ENCODE peak calls at places on chromosomes 4 and X, in eight cellular contexts. Z is CD8-positive, alpha-beta memory T cell; M is nephron progenitor cell; X is stimulated activated naive CD4-positive, alpha-beta T cell treated with Interleukin-2 at 50 U/mL for 16 hours; O is activated naive CD4-positive, alpha-beta T cell; K is tibial nerve; C is HFFc6; R is uterus. Y is an unnamed sample.

GRCh38 chr4:6909970-6910339 is 329 bp downstream of the TBC1D14 start:
- DNase-seq in Z (no peak), M (peak), X (peak), O (no peak), K (no peak), C (no peak), R (no peak), Y (peak)

GRCh38 chr4:175614880-175615279 is 197.2 kb downstream of the GPM6A start:
- DNase-seq in Z (no peak), M (no peak), X (no peak), O (no peak), K (no peak), C (no peak), R (no peak), Y (no peak)

GRCh38 chr4:70979445-70980008 is 13.9 kb upstream of the DCK start:
- DNase-seq in Z (no peak), M (no peak), X (no peak), O (no peak), K (no peak), C (no peak), R (no peak), Y (peak)

GRCh38 chr4:85391011-85391410 is 83.9 kb upstream of the ARHGAP24 start:
- DNase-seq in Z (no peak), M (no peak), X (no peak), O (no peak), K (no peak), C (no peak), R (no peak), Y (no peak)

GRCh38 chrX:74133156-74133796 is 170.7 kb upstream of the ZCCHC13 start:
- DNase-seq in Z (peak), M (peak), X (no peak), O (no peak), K (no peak), C (peak), R (peak), Y (peak)

GRCh38 chrX:444305-444704 is 57.6 kb upstream of the PPP2R3B start:
- DNase-seq in Z (no peak), M (no peak), X (no peak), O (no peak), K (no peak), C (no peak), R (no peak), Y (no peak)

GRCh38 chrX:149286940-149287349 is 218.2 kb downstream of the IDS start:
- DNase-seq in Z (peak), M (peak), X (peak), O (peak), K (no peak), C (no peak), R (no peak), Y (no peak)

GRCh38 chrX:121733514-121733913 is 686.1 kb downstream of the GLUD2 start:
- DNase-seq in Z (no peak), M (no peak), X (no peak), O (no peak), K (no peak), C (no peak), R (no peak), Y (no peak)

GRCh38 chrX:123993326-123993725 is 31.8 kb downstream of the STAG2 start:
- DNase-seq in Z (no peak), M (no peak), X (no peak), O (no peak), K (no peak), C (peak), R (no peak), Y (no peak)

GRCh38 chr4:142917678-142918077 is 71.6 kb upstream of the INPP4B start:
- DNase-seq in Z (no peak), M (no peak), X (no peak), O (no peak), K (no peak), C (no peak), R (no peak), Y (no peak)

GRCh38 chr4:76969941-76970529 is 20.5 kb downstream of the SEPTIN11 start:
- DNase-seq in Z (no peak), M (no peak), X (no peak), O (no peak), K (no peak), C (no peak), R (no peak), Y (no peak)

GRCh38 chrX:41518127-41518840 is 71.1 kb downstream of the NYX start:
- DNase-seq in Z (no peak), M (no peak), X (peak), O (no peak), K (no peak), C (no peak), R (no peak), Y (no peak)

GRCh38 chr4:158209825-158210807 is at the start of gene TMEM144:
- DNase-seq in Z (no peak), M (peak), X (no peak), O (no peak), K (peak), C (peak), R (peak), Y (peak)

GRCh38 chrX:19840899-19841648 is 46.3 kb downstream of the SH3KBP1 start:
- DNase-seq in Z (peak), M (no peak), X (no peak), O (peak), K (no peak), C (no peak), R (no peak), Y (no peak)

GRCh38 chr4:104848597-104849225 is 298.0 kb upstream of the TET2 start:
- DNase-seq in Z (no peak), M (no peak), X (no peak), O (no peak), K (no peak), C (no peak), R (no peak), Y (no peak)

GRCh38 chr4:21888195-21888976 is 60.2 kb downstream of the KCNIP4 start:
- DNase-seq in Z (no peak), M (no peak), X (no peak), O (no peak), K (no peak), C (peak), R (no peak), Y (no peak)

GRCh38 chrX:82370978-82371646 is 1137.0 kb upstream of the POU3F4 start:
- DNase-seq in Z (no peak), M (no peak), X (no peak), O (no peak), K (no peak), C (no peak), R (no peak), Y (no peak)

GRCh38 chr4:76582817-76583087 is 147.7 kb downstream of the SHROOM3 start:
- DNase-seq in Z (no peak), M (no peak), X (no peak), O (no peak), K (no peak), C (no peak), R (no peak), Y (no peak)

GRCh38 chr4:8284391-8284790 is 14.8 kb downstream of the HTRA3 start:
- DNase-seq in Z (no peak), M (no peak), X (no peak), O (no peak), K (no peak), C (no peak), R (no peak), Y (no peak)

GRCh38 chrX:38891641-38892413 is 90.6 kb downstream of the MID1IP1 start:
- DNase-seq in Z (no peak), M (no peak), X (peak), O (no peak), K (no peak), C (peak), R (no peak), Y (no peak)

GRCh38 chr4:1061372-1061700 is 49.9 kb downstream of the FGFRL1 start:
- DNase-seq in Z (no peak), M (no peak), X (no peak), O (no peak), K (no peak), C (no peak), R (no peak), Y (no peak)

GRCh38 chr4:10579700-10580099 is 104.9 kb downstream of the CLNK start:
- DNase-seq in Z (no peak), M (no peak), X (no peak), O (no peak), K (no peak), C (no peak), R (no peak), Y (no peak)

GRCh38 chrX:13432376-13432775 is 112.5 kb upstream of the ATXN3L start:
- DNase-seq in Z (no peak), M (no peak), X (no peak), O (no peak), K (peak), C (peak), R (peak), Y (no peak)

GRCh38 chrX:130268500-130269170 is at the start of gene ZNF280C:
- DNase-seq in Z (peak), M (peak), X (peak), O (peak), K (peak), C (peak), R (peak), Y (peak)

GRCh38 chr4:181301735-181302380 is 941.3 kb upstream of the TENM3 start:
- DNase-seq in Z (no peak), M (peak), X (no peak), O (no peak), K (no peak), C (no peak), R (no peak), Y (peak)

GRCh38 chr4:126038492-126039236 is 723.9 kb downstream of the FAT4 start:
- DNase-seq in Z (no peak), M (no peak), X (no peak), O (no peak), K (no peak), C (no peak), R (no peak), Y (no peak)

GRCh38 chr4:6962211-6963041 is 52.8 kb downstream of the TBC1D14 start:
- DNase-seq in Z (no peak), M (no peak), X (no peak), O (no peak), K (no peak), C (no peak), R (no peak), Y (no peak)

GRCh38 chr4:27684501-27685077 is 823.9 kb downstream of the STIM2 start:
- DNase-seq in Z (no peak), M (peak), X (no peak), O (no peak), K (peak), C (peak), R (peak), Y (peak)

GRCh38 chr4:42302348-42302747 is 94.9 kb upstream of the SHISA3 start:
- DNase-seq in Z (no peak), M (peak), X (no peak), O (no peak), K (no peak), C (no peak), R (no peak), Y (peak)

GRCh38 chr4:101078950-101079349 is 268.4 kb downstream of the PPP3CA start:
- DNase-seq in Z (no peak), M (no peak), X (no peak), O (no peak), K (no peak), C (no peak), R (no peak), Y (no peak)

GRCh38 chr4:48779095-48779997 is 733 bp downstream of the FRYL start:
- DNase-seq in Z (peak), M (peak), X (peak), O (peak), K (peak), C (peak), R (peak), Y (peak)

GRCh38 chr4:48660347-48660746 is 119.7 kb downstream of the FRYL start:
- DNase-seq in Z (no peak), M (no peak), X (no peak), O (no peak), K (no peak), C (no peak), R (no peak), Y (no peak)

GRCh38 chrX:24245201-24245600 is 68.7 kb downstream of the SUPT20HL2 start:
- DNase-seq in Z (no peak), M (no peak), X (no peak), O (no peak), K (no peak), C (peak), R (no peak), Y (no peak)

GRCh38 chr4:8837181-8837811 is 34.3 kb downstream of the HMX1 start:
- DNase-seq in Z (no peak), M (no peak), X (no peak), O (no peak), K (no peak), C (no peak), R (no peak), Y (no peak)

GRCh38 chrX:111376897-111377601 is 34.9 kb downstream of the DCX start:
- DNase-seq in Z (no peak), M (no peak), X (no peak), O (no peak), K (no peak), C (no peak), R (no peak), Y (no peak)

GRCh38 chrX:39819921-39820849 is 277.6 kb downstream of the BCOR start:
- DNase-seq in Z (no peak), M (peak), X (no peak), O (no peak), K (no peak), C (no peak), R (no peak), Y (no peak)

GRCh38 chrX:80431502-80431832 is 11.2 kb downstream of the TENT5D start:
- DNase-seq in Z (no peak), M (no peak), X (no peak), O (no peak), K (no peak), C (no peak), R (no peak), Y (no peak)